ENCODE peak calls at places on chromosomes 1 and 21, in six cellular contexts. C is left ventricle myocardium inferior, A is spleen, E is AG09319, J is T-cell, I is ELR. R is an unnamed sample.

GRCh38 chr1:85275701-85276289 is 637 bp downstream of the BCL10 start:
- DNase-seq in C (no peak), A (no peak), E (peak; percentile 18), J (peak; percentile 15), I (peak; percentile 39), R (peak; percentile 66)

GRCh38 chr1:162251102-162251501 is 125.6 kb downstream of the SPATA46 start:
- DNase-seq in C (no peak), A (no peak), E (no peak), J (no peak), I (no peak), R (no peak)

GRCh38 chr1:1216770-1217620 is 3.0 kb upstream of the TNFRSF4 start:
- DNase-seq in C (no peak), A (no peak), E (no peak), J (no peak), I (no peak), R (no peak)

GRCh38 chr1:232923739-232924386 is 26.5 kb upstream of the NTPCR start:
- DNase-seq in C (no peak), A (no peak), E (no peak), J (peak; percentile 29), I (peak; percentile 82), R (no peak)

GRCh38 chr1:156927215-156928042 is 7.0 kb downstream of the LRRC71 start:
- DNase-seq in C (peak; percentile 70), A (peak; percentile 17), E (peak; percentile 20), J (peak; percentile 38), I (peak; percentile 88), R (peak; percentile 97)

GRCh38 chr21:33666153-33666552 is 23.9 kb downstream of the ITSN1 start:
- DNase-seq in C (no peak), A (no peak), E (no peak), J (no peak), I (no peak), R (no peak)

GRCh38 chr1:92817986-92818764 is 13.7 kb upstream of the RPL5 start:
- DNase-seq in C (no peak), A (no peak), E (no peak), J (no peak), I (peak; percentile 63), R (peak; percentile 76)

GRCh38 chr1:227919916-227920315 is 27.8 kb downstream of the WNT9A start:
- DNase-seq in C (no peak), A (no peak), E (no peak), J (no peak), I (no peak), R (peak; percentile 42)

GRCh38 chr1:192980856-192981255 is 78.3 kb downstream of the UCHL5 start:
- DNase-seq in C (no peak), A (no peak), E (no peak), J (no peak), I (peak; percentile 7), R (no peak)

GRCh38 chr1:203273869-203274602 is 31.3 kb upstream of the BTG2 start:
- DNase-seq in C (peak; percentile 62), A (peak; percentile 94), E (no peak), J (no peak), I (no peak), R (peak; percentile 54)

GRCh38 chr21:42652527-42653491 is 612 bp upstream of the PDE9A start:
- DNase-seq in C (peak; percentile 64), A (peak; percentile 85), E (no peak), J (no peak), I (peak; percentile 54), R (peak; percentile 68)

GRCh38 chr1:105072850-105073249 is 1323.2 kb downstream of the AMY1C start:
- DNase-seq in C (no peak), A (no peak), E (no peak), J (no peak), I (no peak), R (peak; percentile 55)

R was measured in GM23338.